ENCODE peak calls at places on chromosomes 13 and 19, in ten cellular contexts. V is activated naive CD4-positive, alpha-beta T cell; K is AG08395; U is cardiac fibroblast; P is endodermal cell; W is ureter; Y is Calu3; X is fibroblast of mammary gland; I is RKO; R is HuH-7. Q is an unnamed sample.

GRCh38 chr13:31119966-31120733 is 41.6 kb downstream of the HSPH1 start:
- DNase-seq in V (no peak), K (no peak), U (peak), P (no peak), W (no peak), Y (no peak), X (peak), I (no peak), R (no peak), Q (no peak)

GRCh38 chr19:16139752-16140151 is 3.7 kb upstream of the HSH2D start:
- DNase-seq in V (no peak), K (no peak), U (no peak), P (no peak), W (no peak), Y (no peak), X (no peak), I (no peak), R (no peak), Q (no peak)

GRCh38 chr13:21749410-21749809 is 78.5 kb downstream of the FGF9 start:
- DNase-seq in V (no peak), K (no peak), U (no peak), P (no peak), W (no peak), Y (no peak), X (no peak), I (no peak), R (no peak), Q (peak)

GRCh38 chr19:13953021-13953531 is 767 bp downstream of the DCAF15 start:
- DNase-seq in V (no peak), K (peak), U (peak), P (peak), W (no peak), Y (peak), X (peak), I (peak), R (no peak), Q (no peak)

GRCh38 chr19:292281-292884 is 1.2 kb upstream of the PLPP2 start:
- DNase-seq in V (no peak), K (no peak), U (no peak), P (peak), W (no peak), Y (no peak), X (no peak), I (no peak), R (no peak), Q (no peak)

GRCh38 chr13:27170521-27171243 is 929 bp downstream of the USP12 start:
- DNase-seq in V (peak), K (peak), U (peak), P (peak), W (no peak), Y (no peak), X (no peak), I (peak), R (peak), Q (no peak)

GRCh38 chr19:48711106-48711662 is 8.3 kb downstream of the MAMSTR start:
- DNase-seq in V (no peak), K (no peak), U (no peak), P (no peak), W (no peak), Y (no peak), X (no peak), I (no peak), R (no peak), Q (no peak)

GRCh38 chr19:15358918-15359317 is 20.7 kb downstream of the AKAP8 start:
- DNase-seq in V (no peak), K (no peak), U (no peak), P (no peak), W (no peak), Y (no peak), X (no peak), I (no peak), R (no peak), Q (no peak)

GRCh38 chr13:24203726-24204295 is 43.3 kb downstream of the SPATA13 start:
- DNase-seq in V (no peak), K (no peak), U (no peak), P (no peak), W (no peak), Y (no peak), X (no peak), I (no peak), R (no peak), Q (no peak)

GRCh38 chr19:45443462-45444317 is 20.0 kb upstream of the ERCC1 start:
- DNase-seq in V (peak), K (peak), U (peak), P (peak), W (peak), Y (peak), X (peak), I (peak), R (peak), Q (no peak)

GRCh38 chr19:53409505-53410204 is 14.7 kb downstream of the ZNF765 start:
- DNase-seq in V (no peak), K (no peak), U (no peak), P (no peak), W (no peak), Y (no peak), X (no peak), I (no peak), R (no peak), Q (no peak)

GRCh38 chr13:43786766-43787517 is at the start of gene ENOX1:
- DNase-seq in V (no peak), K (peak), U (peak), P (peak), W (peak), Y (peak), X (peak), I (no peak), R (peak), Q (no peak)

GRCh38 chr13:31044658-31045620 is 112.5 kb downstream of the TEX26 start:
- DNase-seq in V (no peak), K (no peak), U (no peak), P (peak), W (no peak), Y (peak), X (no peak), I (no peak), R (no peak), Q (no peak)

GRCh38 chr19:57688011-57688763 is 6.4 kb downstream of the ZNF551 start:
- DNase-seq in V (no peak), K (no peak), U (no peak), P (no peak), W (no peak), Y (no peak), X (peak), I (no peak), R (no peak), Q (no peak)

GRCh38 chr19:31448221-31448657 is 99.0 kb upstream of the TSHZ3 start:
- DNase-seq in V (no peak), K (peak), U (peak), P (no peak), W (peak), Y (no peak), X (peak), I (no peak), R (no peak), Q (no peak)

Q was measured in epithelial cell of proximal tubule.